ENCODE peak calls at places on chromosomes 6 and 20, in ten cellular contexts. B, Y, W, T, E, Q, Z, S, M and J are unnamed samples.

GRCh38 chr20:35739294-35740163 is 2.5 kb downstream of the RBM39 start:
- DNase-seq in B (peak; percentile 13), E (no peak), Z (no peak), M (no peak), S (no peak), W (no peak), T (no peak), Y (no peak), Q (no peak), J (no peak)

GRCh38 chr6:68778356-68779020 is 143.4 kb downstream of the ADGRB3 start:
- DNase-seq in W (peak; percentile 32), T (no peak), Z (peak; percentile 43), S (no peak), M (peak; percentile 7), E (no peak), Y (no peak), Q (no peak), B (peak; percentile 55), J (no peak)

GRCh38 chr20:55153321-55153720 is 677.9 kb downstream of the DOK5 start:
- DNase-seq in M (no peak), B (no peak), S (no peak), E (no peak), Z (no peak), Y (no peak), Q (no peak), W (no peak), T (no peak), J (no peak)

GRCh38 chr6:125197795-125198269 is 44.3 kb downstream of the TPD52L1 start:
- DNase-seq in T (no peak), B (peak; percentile 5), W (no peak), E (no peak), Q (no peak), M (no peak), Y (no peak), Z (no peak), S (no peak), J (no peak)

GRCh38 chr6:29965873-29966601 is 23.7 kb downstream of the HLA-A start:
- DNase-seq in Y (peak; percentile 51), Z (no peak), T (no peak), B (peak; percentile 98), Q (peak; percentile 59), E (peak; percentile 46), S (no peak), W (no peak), M (no peak), J (peak; percentile 94)

GRCh38 chr6:100839419-100839818 is 41.7 kb downstream of the ASCC3 start:
- DNase-seq in Z (no peak), B (no peak), S (no peak), W (no peak), Q (no peak), T (no peak), M (no peak), Y (no peak), E (no peak), J (no peak)

GRCh38 chr6:113858067-113858604 is 991 bp downstream of the MARCKS start:
- DNase-seq in M (peak; percentile 32), T (no peak), S (no peak), Y (no peak), B (no peak), Q (peak; percentile 19), Z (peak; percentile 31), E (no peak), W (no peak), J (peak; percentile 51)

GRCh38 chr20:2740702-2741101 is 48.1 kb downstream of the EBF4 start:
- DNase-seq in Z (no peak), S (no peak), E (no peak), Y (no peak), M (no peak), B (no peak), W (no peak), Q (no peak), T (no peak), J (no peak)

GRCh38 chr6:73857341-73857890 is 161.4 kb downstream of the CD109 start:
- DNase-seq in Z (no peak), Q (no peak), B (no peak), E (no peak), Y (no peak), S (no peak), M (no peak), T (no peak), W (no peak), J (no peak)

GRCh38 chr6:39225946-39226437 is 3.3 kb downstream of the KCNK5 start:
- DNase-seq in M (no peak), T (no peak), Y (peak; percentile 38), Q (peak; percentile 33), S (peak; percentile 31), W (no peak), B (no peak), E (no peak), Z (no peak), J (peak; percentile 75)

GRCh38 chr20:17748279-17748678 is 48.5 kb downstream of the BANF2 start:
- DNase-seq in S (no peak), E (no peak), T (no peak), M (no peak), Y (no peak), Z (no peak), Q (no peak), B (no peak), W (no peak), J (no peak)

GRCh38 chr20:59728722-59729430 is 124.5 kb downstream of the PHACTR3 start:
- DNase-seq in Y (no peak), E (no peak), B (no peak), Q (no peak), M (no peak), S (no peak), Z (no peak), W (no peak), T (no peak), J (peak; percentile 22)

GRCh38 chr20:3041818-3042504 is 1.5 kb upstream of the GNRH2 start:
- DNase-seq in B (no peak), S (no peak), E (no peak), Q (no peak), Z (peak; percentile 18), T (no peak), Y (no peak), M (no peak), W (no peak), J (no peak)

GRCh38 chr6:121297699-121298098 is 36.6 kb downstream of the TBC1D32 start:
- DNase-seq in W (no peak), E (no peak), M (no peak), B (no peak), T (no peak), Q (no peak), Z (no peak), Y (no peak), S (no peak), J (no peak)

GRCh38 chr6:157822221-157823000 is 635 bp upstream of the SNX9 start:
- DNase-seq in Q (peak; percentile 51), E (no peak), S (no peak), Y (peak; percentile 16), B (peak; percentile 25), W (no peak), Z (peak; percentile 38), T (no peak), M (no peak), J (no peak)

GRCh38 chr6:108671175-108671574 is 110.5 kb downstream of the FOXO3 start:
- DNase-seq in M (no peak), Y (no peak), E (no peak), Q (no peak), T (no peak), W (no peak), S (no peak), B (no peak), Z (no peak), J (no peak)

GRCh38 chr6:137995371-137995770 is 111.8 kb downstream of the PERP start:
- DNase-seq in Y (no peak), E (no peak), B (no peak), S (no peak), M (no peak), Z (no peak), T (no peak), W (no peak), Q (no peak), J (no peak)

GRCh38 chr20:55166063-55166462 is 690.7 kb downstream of the DOK5 start:
- DNase-seq in M (no peak), E (no peak), Z (no peak), W (no peak), Q (no peak), B (peak; percentile 36), S (no peak), T (no peak), Y (no peak), J (no peak)

GRCh38 chr6:113870917-113871316 is 13.8 kb downstream of the MARCKS start:
- DNase-seq in Q (no peak), Y (no peak), E (no peak), M (no peak), W (no peak), B (no peak), Z (no peak), S (no peak), T (no peak), J (no peak)

GRCh38 chr6:163148781-163149534 is 265.6 kb upstream of the QKI start:
- DNase-seq in T (no peak), M (no peak), E (no peak), Q (no peak), Y (no peak), S (no peak), Z (no peak), W (no peak), B (no peak), J (no peak)

GRCh38 chr6:69305456-69305855 is 491.4 kb downstream of the LMBRD1 start:
- DNase-seq in Y (no peak), S (no peak), E (no peak), Z (no peak), W (no peak), B (no peak), Q (no peak), T (no peak), M (no peak), J (no peak)

GRCh38 chr20:14764511-14765369 is 427.3 kb upstream of the FLRT3 start:
- DNase-seq in W (no peak), E (no peak), Y (no peak), Q (no peak), Z (no peak), S (no peak), M (no peak), B (no peak), T (no peak), J (no peak)

GRCh38 chr6:167501831-167502385 is 177.0 kb downstream of the TTLL2 start:
- DNase-seq in Q (no peak), W (no peak), S (no peak), Y (no peak), T (no peak), E (no peak), Z (peak; percentile 54), B (peak; percentile 27), M (no peak), J (no peak)

GRCh38 chr6:6713660-6714446 is 125.3 kb downstream of the LY86 start:
- DNase-seq in W (no peak), S (no peak), B (no peak), Z (no peak), T (no peak), Y (no peak), E (no peak), Q (no peak), M (no peak), J (no peak)

GRCh38 chr6:149851461-149851860 is 12.7 kb downstream of the LRP11 start:
- DNase-seq in Z (no peak), T (no peak), W (no peak), M (no peak), B (no peak), Y (no peak), E (no peak), S (no peak), Q (no peak), J (no peak)

GRCh38 chr20:50980851-50981713 is 22.5 kb downstream of the MOCS3 start:
- DNase-seq in Y (peak; percentile 36), S (no peak), M (peak; percentile 75), E (peak; percentile 62), W (no peak), Q (peak; percentile 64), T (no peak), Z (peak; percentile 74), B (peak; percentile 72), J (peak; percentile 65)